ENCODE peak calls at places on chromosomes 12 and 14, in seven cellular contexts. T is AG04450, V is IMR-90, E is astrocyte of the cerebellum, Y is gastrocnemius medialis, L is BE2C, B is fibroblast of lung. F is an unnamed sample.

GRCh38 chr14:90159688-90160087 is 96.7 kb upstream of the PSMC1 start:
- DNase-seq in T (no peak), V (no peak), E (no peak), Y (no peak), L (peak), B (no peak), F (no peak)

GRCh38 chr12:109730306-109731145 is 16.9 kb downstream of the FAM222A start:
- DNase-seq in T (no peak), V (no peak), E (no peak), Y (no peak), L (peak), B (no peak), F (no peak)

GRCh38 chr12:52280796-52281560 is 6.5 kb downstream of the KRT86 start:
- DNase-seq in T (peak), V (peak), E (peak), Y (peak), L (no peak), B (peak), F (peak)

GRCh38 chr14:74663884-74664283 is 49.0 kb downstream of the AREL1 start:
- DNase-seq in T (no peak), V (no peak), E (no peak), Y (peak), L (no peak), B (no peak), F (no peak)

GRCh38 chr14:103806805-103807204 is 40.6 kb downstream of the PPP1R13B start:
- DNase-seq in T (no peak), V (no peak), E (no peak), Y (no peak), L (peak), B (no peak), F (no peak)

GRCh38 chr12:1517007-1517406 is 77.4 kb downstream of the FBXL14 start:
- DNase-seq in T (no peak), V (peak), E (peak), Y (no peak), L (peak), B (peak), F (peak)

GRCh38 chr12:42299392-42300308 is 26.2 kb downstream of the ZCRB1 start:
- DNase-seq in T (peak), V (peak), E (no peak), Y (no peak), L (no peak), B (peak), F (peak)

GRCh38 chr12:132324841-132325732 is 4.3 kb downstream of the GALNT9 start:
- DNase-seq in T (no peak), V (peak), E (no peak), Y (no peak), L (no peak), B (no peak), F (no peak)

GRCh38 chr12:805022-805632 is 52.7 kb downstream of the WNK1 start:
- DNase-seq in T (no peak), V (no peak), E (no peak), Y (no peak), L (no peak), B (no peak), F (no peak)

GRCh38 chr12:58087428-58088117 is 146.2 kb downstream of the ATP23 start:
- DNase-seq in T (no peak), V (no peak), E (no peak), Y (no peak), L (no peak), B (no peak), F (no peak)

GRCh38 chr12:41476499-41476898 is 288.4 kb downstream of the PDZRN4 start:
- DNase-seq in T (no peak), V (no peak), E (no peak), Y (no peak), L (no peak), B (no peak), F (no peak)

GRCh38 chr14:37251778-37252177 is 54.0 kb downstream of the MIPOL1 start:
- DNase-seq in T (no peak), V (no peak), E (no peak), Y (no peak), L (no peak), B (no peak), F (no peak)

GRCh38 chr12:115259968-115260806 is 576.2 kb upstream of the TBX3 start:
- DNase-seq in T (no peak), V (no peak), E (no peak), Y (no peak), L (no peak), B (no peak), F (no peak)

GRCh38 chr12:64177001-64177400 is 45.1 kb downstream of the KICS2 start:
- DNase-seq in T (no peak), V (no peak), E (no peak), Y (no peak), L (no peak), B (no peak), F (no peak)

GRCh38 chr14:64549805-64550538 is at the start of gene PPP1R36:
- DNase-seq in T (no peak), V (no peak), E (no peak), Y (no peak), L (peak), B (peak), F (no peak)

GRCh38 chr12:116635487-116635886 is 76.3 kb downstream of the MAP1LC3B2 start:
- DNase-seq in T (no peak), V (no peak), E (no peak), Y (no peak), L (no peak), B (no peak), F (no peak)

GRCh38 chr14:89588016-89588415 is 171.0 kb upstream of the FOXN3 start:
- DNase-seq in T (no peak), V (no peak), E (no peak), Y (no peak), L (no peak), B (no peak), F (no peak)

GRCh38 chr12:58349161-58349560 is 407.8 kb downstream of the ATP23 start:
- DNase-seq in T (no peak), V (peak), E (no peak), Y (no peak), L (no peak), B (peak), F (peak)

GRCh38 chr14:68343534-68344093 is 449.3 kb downstream of the ZFP36L1 start:
- DNase-seq in T (no peak), V (no peak), E (no peak), Y (no peak), L (no peak), B (no peak), F (no peak)

GRCh38 chr12:94429633-94430032 is 30.0 kb downstream of the CEP83 start:
- DNase-seq in T (no peak), V (no peak), E (no peak), Y (no peak), L (no peak), B (no peak), F (peak)
- TF ChIP-seq CTCF in T (no peak), V (no peak), E (no peak), Y (no peak), L (no peak), B (no peak), F (peak)

DNA sequence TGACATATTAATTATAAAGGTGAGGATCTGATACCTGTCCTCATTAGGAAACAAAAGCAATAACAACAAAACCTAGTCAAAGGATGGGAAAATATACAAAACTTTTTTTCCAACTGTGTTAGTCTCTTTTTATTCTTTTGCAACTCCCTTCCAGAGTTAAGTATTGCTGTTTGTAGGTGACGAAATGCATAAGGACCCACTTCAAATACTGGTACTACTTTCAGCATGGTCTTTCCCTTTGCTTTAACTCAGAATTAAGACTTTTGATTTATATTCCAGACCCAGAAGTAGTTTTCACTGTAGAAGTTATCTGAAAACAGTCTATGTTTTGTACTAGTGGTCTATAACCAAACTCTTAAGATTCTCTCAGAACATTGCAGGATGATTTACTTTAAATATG is 34.1 kb upstream of the ABCC9 start:
- DNase-seq in T (no peak), V (no peak), E (no peak), Y (no peak), L (no peak), B (no peak), F (no peak)
- H3K4me3 ChIP-seq in T (no peak), V (no peak), E (no peak), Y (no peak), L (no peak), B (no peak), F (no peak)

DNA sequence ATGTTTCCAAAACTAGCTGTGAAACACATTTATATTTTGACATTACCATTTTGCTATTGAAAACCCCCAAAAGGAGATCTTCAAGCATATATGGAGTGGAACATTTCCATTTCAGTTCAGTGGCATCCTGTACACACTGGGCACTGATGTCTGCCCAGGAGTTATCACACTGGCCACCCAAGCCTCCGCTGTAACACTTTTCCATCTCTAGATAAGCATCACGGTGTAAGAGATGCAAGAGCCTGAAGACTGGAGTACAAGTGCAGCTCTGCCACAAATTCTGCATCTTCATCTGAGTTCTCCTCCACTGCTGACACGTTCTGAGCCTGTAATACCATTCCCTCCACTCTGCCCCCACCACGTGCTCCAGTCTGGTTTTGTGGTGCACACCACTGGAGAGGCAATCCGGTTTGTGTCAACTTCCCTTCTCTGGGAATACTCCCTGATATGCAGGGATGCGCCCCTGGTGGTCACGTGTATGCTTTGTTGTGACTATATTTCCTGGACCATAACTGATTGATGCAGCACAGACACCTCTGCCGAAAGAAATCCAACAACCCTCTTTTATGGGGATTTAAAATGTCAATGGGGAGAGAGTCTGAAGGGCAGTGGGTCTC is 12.7 kb downstream of the SPTLC2 start:
- DNase-seq in T (no peak), V (no peak), E (no peak), Y (no peak), L (peak), B (peak), F (peak)
- TF ChIP-seq CTCF in T (peak), V (no peak), E (peak), Y (no peak), L (peak), B (peak), F (peak)

GRCh38 chr12:122903704-122904034 is 7.7 kb upstream of the VPS37B start:
- DNase-seq in T (no peak), V (no peak), E (no peak), Y (no peak), L (no peak), B (no peak), F (no peak)

GRCh38 chr12:122895757-122896636 is at the start of gene VPS37B:
- DNase-seq in T (no peak), V (peak), E (no peak), Y (peak), L (peak), B (peak), F (peak)

GRCh38 chr12:122896662-122897061 is 738 bp upstream of the VPS37B start:
- DNase-seq in T (no peak), V (no peak), E (no peak), Y (no peak), L (no peak), B (no peak), F (no peak)

GRCh38 chr12:122902854-122903703 is 7.2 kb upstream of the VPS37B start:
- DNase-seq in T (no peak), V (no peak), E (no peak), Y (no peak), L (no peak), B (no peak), F (no peak)

DNA sequence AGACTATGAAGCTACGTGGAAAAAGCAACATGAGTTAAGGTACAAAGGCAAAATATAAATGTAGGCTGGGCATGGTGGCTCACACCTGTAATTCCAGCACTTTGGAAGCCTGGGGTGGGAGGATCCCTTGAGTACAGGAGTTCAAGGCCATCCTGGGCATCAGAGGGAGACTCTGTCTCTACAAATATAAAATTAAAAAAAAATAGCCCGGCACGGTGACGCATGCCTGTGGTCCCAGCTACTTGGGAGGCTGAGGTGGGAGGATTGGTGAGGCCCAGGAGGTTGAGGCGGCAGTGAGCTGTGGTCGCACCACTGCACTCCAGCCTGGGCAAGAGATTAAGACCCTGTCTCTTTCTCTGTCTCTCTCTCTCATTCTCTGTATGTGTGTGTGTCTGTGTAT is 4.0 kb upstream of the VPS37B start:
- DNase-seq in T (no peak), V (no peak), E (no peak), Y (no peak), L (no peak), B (no peak), F (no peak)
- H3K4me3 ChIP-seq in T (no peak), V (no peak), E (no peak), Y (no peak), L (no peak), B (no peak), F (no peak)